ENCODE peak calls at places on chromosome X, in six cellular contexts. J, W, R, X, A and O are unnamed samples.

GRCh38 chrX:18354369-18355329 is at the start of gene SCML2:
- DNase-seq in W (peak), R (peak), A (no peak), J (peak), X (no peak), O (peak)

GRCh38 chrX:36867143-36867542 is 141.0 kb upstream of the FAM47C start:
- DNase-seq in X (no peak), A (no peak), W (peak), R (peak), J (peak), O (no peak)

GRCh38 chrX:56113785-56114436 is 118.2 kb upstream of the KLF8 start:
- DNase-seq in X (no peak), A (no peak), W (no peak), J (no peak), R (no peak), O (peak)

GRCh38 chrX:119516157-119516702 is 48.0 kb downstream of the SLC25A5 start:
- DNase-seq in X (peak), A (peak), J (peak), W (peak), R (peak), O (no peak)

GRCh38 chrX:153685751-153686676 is 1.7 kb upstream of the SLC6A8 start:
- DNase-seq in A (no peak), J (no peak), W (no peak), R (peak), X (no peak), O (peak)

GRCh38 chrX:83469551-83469950 is 38.5 kb upstream of the POU3F4 start:
- DNase-seq in R (peak), J (peak), X (no peak), W (peak), A (no peak), O (peak)

GRCh38 chrX:151975228-151975593 is 735 bp upstream of the GABRE start:
- DNase-seq in J (no peak), W (no peak), R (peak), X (no peak), A (no peak), O (no peak)

GRCh38 chrX:39779952-39780783 is 317.6 kb downstream of the BCOR start:
- DNase-seq in J (peak), W (no peak), X (no peak), A (no peak), R (no peak), O (no peak)

GRCh38 chrX:39907964-39908616 is 189.7 kb downstream of the BCOR start:
- DNase-seq in A (peak), R (no peak), X (no peak), W (peak), J (peak), O (no peak)

DNA sequence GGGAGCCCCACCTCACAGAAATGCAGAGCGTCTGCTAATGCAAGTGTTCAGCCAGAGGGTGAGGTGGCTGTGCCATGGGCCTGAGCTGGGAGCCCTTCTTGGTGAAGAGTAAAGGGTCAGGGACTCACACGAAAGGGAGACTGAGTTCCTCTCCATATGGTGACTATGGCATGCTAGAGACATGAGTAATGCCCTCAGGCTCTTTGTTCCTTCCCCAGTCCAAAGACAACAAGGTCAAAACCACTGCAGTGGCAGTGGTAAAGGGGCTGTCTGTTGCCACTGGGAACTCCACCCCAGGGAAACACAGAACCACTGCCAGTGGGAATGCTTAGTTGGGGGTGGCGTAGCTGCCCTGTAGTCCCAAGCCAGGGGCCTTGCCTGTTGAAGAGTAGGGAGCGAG is 22.4 kb downstream of the RAB40AL start:
- DNase-seq in R (no peak), A (peak), X (no peak), W (no peak), J (no peak), O (no peak)
- TF ChIP-seq ZNF274 in R (no peak), A (no peak), X (no peak), W (no peak), J (no peak), O (no peak)

GRCh38 chrX:19772306-19772705 is 115.1 kb downstream of the SH3KBP1 start:
- DNase-seq in A (no peak), X (no peak), W (no peak), J (no peak), R (no peak), O (no peak)
- TF ChIP-seq ZNF274 in A (no peak), X (no peak), W (no peak), J (no peak), R (no peak), O (no peak)

DNA sequence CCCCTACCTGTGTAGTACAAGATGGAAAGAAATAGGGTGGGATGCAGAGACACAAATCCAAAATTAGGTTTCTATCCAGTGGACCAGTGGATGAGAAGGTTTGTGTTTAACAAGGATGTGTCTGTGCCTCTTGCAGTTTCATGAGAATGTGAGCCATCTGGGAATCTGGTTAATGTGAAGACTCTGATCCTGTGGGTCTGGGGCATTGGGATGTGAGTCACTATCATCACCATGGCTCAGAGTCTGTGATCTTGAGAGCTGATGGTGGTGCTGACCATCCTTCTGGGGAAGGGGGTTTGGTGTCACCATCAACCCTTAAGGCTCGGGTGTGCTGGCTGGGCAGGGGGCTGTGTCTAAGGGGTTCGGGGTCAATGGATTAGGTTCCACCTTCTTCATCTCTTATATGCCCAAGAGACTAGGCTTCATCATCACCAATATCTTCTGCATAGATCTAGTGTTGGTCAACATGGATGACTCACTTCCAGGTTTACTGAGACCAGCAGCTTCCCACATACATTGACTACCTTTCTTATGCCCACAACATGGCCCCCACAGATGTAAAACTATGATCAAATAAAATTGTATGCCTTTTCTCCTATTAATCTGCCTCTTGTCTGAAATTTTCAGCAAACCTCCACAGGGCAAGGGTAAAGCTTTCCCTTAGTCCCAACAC is 65.7 kb upstream of the MID1 start:
- DNase-seq in X (no peak), W (no peak), J (no peak), A (no peak), R (no peak), O (no peak)
- TF ChIP-seq ZNF274 in X (no peak), W (no peak), J (no peak), A (no peak), R (no peak), O (no peak)

GRCh38 chrX:12614266-12614665 is 176.9 kb upstream of the PRPS2 start:
- DNase-seq in A (no peak), W (no peak), J (no peak), R (no peak), X (no peak), O (no peak)
- TF ChIP-seq ZNF274 in A (no peak), W (no peak), J (no peak), R (no peak), X (no peak), O (no peak)

DNA sequence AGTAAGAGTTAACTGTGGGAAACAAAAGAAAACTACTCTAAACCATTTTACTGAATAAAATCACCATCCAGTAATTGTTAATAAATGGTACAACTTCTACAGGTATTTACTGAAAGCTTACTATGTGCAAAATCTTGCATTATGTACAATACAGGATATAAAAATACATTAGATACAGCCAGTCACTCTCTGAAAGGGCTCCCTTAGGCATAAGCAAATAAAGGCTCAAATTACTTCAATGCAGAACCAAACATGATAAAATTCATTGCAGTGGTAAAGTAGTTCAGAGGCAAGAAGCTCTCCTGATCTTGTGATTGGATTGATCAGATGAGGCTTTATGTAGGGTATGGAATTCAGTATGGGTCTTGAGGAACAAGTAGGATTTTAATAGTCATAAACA is 100.2 kb downstream of the KLHL13 start:
- DNase-seq in X (no peak), R (no peak), A (no peak), J (no peak), W (no peak), O (no peak)
- TF ChIP-seq ZNF274 in X (no peak), R (no peak), A (no peak), J (no peak), W (no peak), O (no peak)

GRCh38 chrX:72023071-72023470 is 108.6 kb downstream of the RTL5 start:
- DNase-seq in X (no peak), J (no peak), W (no peak), A (no peak), R (no peak), O (no peak)

GRCh38 chrX:72019487-72019886 is 108.8 kb downstream of the NHSL2 start:
- DNase-seq in X (no peak), R (no peak), J (no peak), A (no peak), W (no peak), O (peak)

GRCh38 chrX:72020204-72020603 is 109.6 kb downstream of the NHSL2 start:
- DNase-seq in R (no peak), A (no peak), J (no peak), W (no peak), X (no peak), O (no peak)

GRCh38 chrX:72020788-72021187 is 110.1 kb downstream of the NHSL2 start:
- DNase-seq in W (no peak), A (no peak), R (no peak), X (peak), J (no peak), O (no peak)

DNA sequence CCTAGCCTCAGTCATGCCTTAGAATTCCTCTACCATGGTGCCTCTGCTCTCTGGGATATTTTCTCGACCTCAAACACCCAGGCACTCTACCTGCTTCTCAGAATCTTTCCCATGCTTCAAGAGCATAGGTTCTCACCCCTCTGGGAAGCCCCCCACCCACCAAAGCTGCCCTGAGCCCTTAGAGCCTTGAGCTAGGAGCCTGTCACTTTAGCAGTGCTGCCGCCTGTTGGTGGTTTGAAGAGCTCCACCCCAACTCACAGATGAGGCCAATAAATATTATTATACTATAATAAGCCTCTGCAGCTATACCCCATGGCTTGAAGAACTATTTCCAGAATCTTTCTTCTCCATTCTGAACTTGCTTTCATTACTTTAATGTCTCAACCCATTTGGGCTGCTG is 109.7 kb downstream of the RTL5 start:
- DNase-seq in X (no peak), J (no peak), A (no peak), W (no peak), R (peak), O (peak)
- TF ChIP-seq ZNF274 in X (no peak), J (no peak), A (no peak), W (no peak), R (no peak), O (no peak)